ENCODE peak calls at places on chromosomes 2 and 18, in five cellular contexts. F is T-cell; C is NB4; Q is activated CD4-positive, alpha-beta T cell treated with anti-CD3 and anti-CD28 coated beads, Interleukin-2, amount 50 U/mL, for 4 hours; N is GM13976. D is an unnamed sample.

GRCh38 chr2:144124882-144125281 is 395.0 kb downstream of the ZEB2 start:
- DNase-seq in F (no peak), C (no peak), Q (no peak), N (no peak), D (no peak)

GRCh38 chr2:109289823-109290222 is 160.8 kb downstream of the SH3RF3 start:
- DNase-seq in F (no peak), C (no peak), Q (no peak), N (no peak), D (no peak)

GRCh38 chr2:192729369-192729768 is 534.6 kb upstream of the TMEFF2 start:
- DNase-seq in F (no peak), C (no peak), Q (no peak), N (no peak), D (no peak)

GRCh38 chr2:66539452-66539851 is 104.5 kb downstream of the MEIS1 start:
- DNase-seq in F (no peak), C (no peak), Q (no peak), N (no peak), D (peak)

GRCh38 chr2:148989882-148990493 is 48.5 kb upstream of the LYPD6B start:
- DNase-seq in F (peak), C (peak), Q (peak), N (peak), D (peak)

GRCh38 chr2:202221873-202222272 is 16.5 kb downstream of the SUMO1 start:
- DNase-seq in F (no peak), C (no peak), Q (no peak), N (no peak), D (peak)

GRCh38 chr18:31512203-31512764 is 14.3 kb downstream of the DSG2 start:
- DNase-seq in F (no peak), C (no peak), Q (no peak), N (no peak), D (peak)

GRCh38 chr2:176668879-176669395 is 399.7 kb downstream of the MTX2 start:
- DNase-seq in F (no peak), C (no peak), Q (no peak), N (no peak), D (peak)

GRCh38 chr2:23828256-23828980 is 98.5 kb downstream of the ATAD2B start:
- DNase-seq in F (no peak), C (no peak), Q (no peak), N (no peak), D (peak)

GRCh38 chr18:49699303-49699702 is 114.0 kb downstream of the ACAA2 start:
- DNase-seq in F (no peak), C (no peak), Q (no peak), N (no peak), D (no peak)

GRCh38 chr2:173963323-173963816 is 1.8 kb downstream of the SP3 start:
- DNase-seq in F (peak), C (peak), Q (peak), N (peak), D (peak)

GRCh38 chr18:35040638-35040987 is 600 bp upstream of the MAPRE2 start:
- DNase-seq in F (no peak), C (no peak), Q (no peak), N (no peak), D (no peak)

GRCh38 chr2:98088261-98088660 is 1.3 kb downstream of the VWA3B start:
- DNase-seq in F (no peak), C (peak), Q (no peak), N (no peak), D (no peak)

GRCh38 chr2:156219491-156220100 is 112.9 kb downstream of the NR4A2 start:
- DNase-seq in F (no peak), C (no peak), Q (no peak), N (no peak), D (no peak)

GRCh38 chr2:99198103-99198841 is 17.3 kb downstream of the MRPL30 start:
- DNase-seq in F (no peak), C (no peak), Q (no peak), N (no peak), D (no peak)

GRCh38 chr2:60531638-60532216 is 21.7 kb downstream of the BCL11A start:
- DNase-seq in F (no peak), C (no peak), Q (no peak), N (no peak), D (no peak)

GRCh38 chr2:232633413-232634318 is at the start of gene EFHD1:
- DNase-seq in F (no peak), C (peak), Q (peak), N (peak), D (peak)

GRCh38 chr2:240662681-240663080 is 20.0 kb downstream of the AQP12B start:
- DNase-seq in F (no peak), C (no peak), Q (no peak), N (no peak), D (no peak)

GRCh38 chr2:162475661-162476060 is 131.7 kb downstream of the GCA start:
- DNase-seq in F (no peak), C (no peak), Q (no peak), N (no peak), D (no peak)

GRCh38 chr18:45657357-45658335 is 42.4 kb downstream of the SLC14A2 start:
- DNase-seq in F (no peak), C (peak), Q (no peak), N (no peak), D (peak)

GRCh38 chr2:10221976-10222870 is 80.5 kb upstream of the HPCAL1 start:
- DNase-seq in F (no peak), C (no peak), Q (no peak), N (no peak), D (no peak)